ENCODE peak calls at places on chromosomes 12 and 14, in ten cellular contexts. Z is effector CD8-positive, alpha-beta T cell; B is AG04450; K is tibial nerve; Y is aorta; P is mesothelial cell of epicardium; C is skeletal muscle cell; R is NAMALWA; N is posterior cingulate gyrus; V is activated T-helper 1 cell treated with Interleukin-2 at 50 U/mL for 16 hours. T is an unnamed sample.

GRCh38 chr12:69396041-69396440 is 36.5 kb downstream of the YEATS4 start:
- DNase-seq in N (no peak), Y (no peak), R (no peak), V (no peak), C (no peak), B (no peak), K (no peak), Z (no peak), P (no peak), T (no peak)

GRCh38 chr12:127548123-127548553 is 718.8 kb upstream of the TMEM132C start:
- DNase-seq in R (no peak), B (no peak), C (peak), Z (no peak), Y (no peak), N (no peak), V (no peak), P (no peak), K (no peak), T (no peak)

GRCh38 chr12:118058881-118059644 is 1.9 kb downstream of the WSB2 start:
- DNase-seq in N (no peak), R (no peak), V (no peak), K (no peak), P (no peak), Y (no peak), B (no peak), Z (no peak), C (no peak), T (no peak)

GRCh38 chr12:10497602-10498001 is 8.1 kb upstream of the EIF2S3B start:
- DNase-seq in Y (no peak), K (no peak), B (no peak), N (no peak), V (no peak), R (no peak), Z (peak), C (no peak), P (no peak), T (no peak)

GRCh38 chr14:84655014-84655413 is 874.9 kb upstream of the FLRT2 start:
- DNase-seq in K (no peak), Z (no peak), V (no peak), C (no peak), B (no peak), P (no peak), R (no peak), Y (no peak), N (no peak), T (no peak)

GRCh38 chr14:90750701-90751100 is 65.5 kb downstream of the TTC7B start:
- DNase-seq in V (no peak), C (no peak), Z (no peak), K (no peak), B (no peak), P (no peak), N (no peak), R (no peak), Y (no peak), T (no peak)

GRCh38 chr14:69088523-69089445 is 64.1 kb downstream of the DCAF5 start:
- DNase-seq in P (no peak), Y (no peak), N (no peak), V (no peak), Z (no peak), R (no peak), B (no peak), K (no peak), C (no peak), T (no peak)

GRCh38 chr12:106149096-106149784 is 10.5 kb upstream of the NUAK1 start:
- DNase-seq in Z (no peak), C (no peak), K (no peak), Y (no peak), N (no peak), B (no peak), P (no peak), V (no peak), R (peak), T (peak)

GRCh38 chr14:87059060-87059827 is 933.7 kb downstream of the GALC start:
- DNase-seq in K (no peak), C (no peak), Y (no peak), N (no peak), R (no peak), B (no peak), Z (no peak), P (no peak), V (no peak), T (no peak)

GRCh38 chr12:122079532-122080081 is 1.1 kb downstream of the MLXIP start:
- DNase-seq in C (no peak), Y (peak), V (no peak), R (peak), Z (no peak), N (no peak), P (no peak), K (no peak), B (no peak), T (no peak)

GRCh38 chr14:69685217-69685616 is 73.8 kb downstream of the SUSD6 start:
- DNase-seq in N (no peak), C (no peak), Y (no peak), K (no peak), P (no peak), B (no peak), V (peak), R (no peak), Z (no peak), T (no peak)

GRCh38 chr14:97138801-97139200 is 341.6 kb downstream of the VRK1 start:
- DNase-seq in P (no peak), N (no peak), V (no peak), Y (no peak), R (no peak), K (no peak), Z (no peak), B (no peak), C (no peak), T (no peak)

GRCh38 chr12:47813491-47814196 is 6.1 kb downstream of the HDAC7 start:
- DNase-seq in Y (peak), B (no peak), N (no peak), K (no peak), C (no peak), V (no peak), P (no peak), R (peak), Z (no peak), T (no peak)

GRCh38 chr14:49545071-49545470 is 41.1 kb downstream of the RPS29 start:
- DNase-seq in C (no peak), P (no peak), Y (no peak), B (no peak), R (no peak), K (no peak), Z (no peak), V (no peak), N (no peak), T (no peak)

GRCh38 chr12:49776413-49776812 is 35.1 kb downstream of the TMBIM6 start:
- DNase-seq in V (peak), Y (peak), N (peak), R (peak), B (peak), K (peak), P (no peak), Z (peak), C (peak), T (peak)

GRCh38 chr12:83826112-83826511 is 1086.5 kb downstream of the SLC6A15 start:
- DNase-seq in N (peak), K (no peak), Y (no peak), P (no peak), Z (no peak), C (no peak), V (no peak), B (no peak), R (peak), T (no peak)

GRCh38 chr12:59874781-59875180 is 279.0 kb downstream of the SLC16A7 start:
- DNase-seq in C (no peak), N (no peak), Y (no peak), Z (no peak), R (peak), B (no peak), K (no peak), P (no peak), V (no peak), T (no peak)

GRCh38 chr12:42981379-42981778 is 391.8 kb upstream of the PRICKLE1 start:
- DNase-seq in K (no peak), P (no peak), R (no peak), Y (no peak), V (no peak), C (no peak), Z (no peak), B (no peak), N (no peak), T (no peak)

GRCh38 chr14:34204774-34205173 is 253.9 kb upstream of the EGLN3 start:
- DNase-seq in C (no peak), B (no peak), Y (no peak), K (no peak), V (no peak), P (no peak), Z (no peak), N (no peak), R (no peak), T (no peak)

GRCh38 chr12:28114488-28114887 is 75.8 kb upstream of the CCDC91 start:
- DNase-seq in R (no peak), Y (no peak), C (no peak), B (no peak), P (no peak), Z (no peak), K (no peak), V (no peak), N (no peak), T (no peak)

GRCh38 chr12:118059645-118060275 is 1.2 kb downstream of the WSB2 start:
- DNase-seq in P (no peak), K (no peak), Y (no peak), V (no peak), B (no peak), Z (no peak), C (no peak), N (no peak), R (no peak), T (peak)

GRCh38 chr14:94775875-94776217 is 5.9 kb upstream of the GSC start:
- DNase-seq in N (no peak), V (no peak), Y (no peak), K (no peak), C (no peak), Z (no peak), P (no peak), B (no peak), R (no peak), T (no peak)

GRCh38 chr12:40583743-40584142 is 108.5 kb upstream of the CNTN1 start:
- DNase-seq in C (no peak), B (no peak), K (no peak), Y (no peak), N (no peak), P (no peak), V (no peak), R (no peak), Z (no peak), T (no peak)

GRCh38 chr12:43132291-43132690 is 419.7 kb downstream of the ADAMTS20 start:
- DNase-seq in P (no peak), R (no peak), B (no peak), Z (no peak), Y (no peak), N (no peak), K (no peak), V (no peak), C (no peak), T (no peak)

GRCh38 chr12:74581439-74581838 is 43.8 kb downstream of the ATXN7L3B start:
- DNase-seq in K (no peak), V (no peak), N (no peak), Z (no peak), C (no peak), R (no peak), B (no peak), P (no peak), Y (no peak), T (no peak)

GRCh38 chr12:102958073-102958829 is 777 bp downstream of the ASCL1 start:
- DNase-seq in Z (no peak), Y (no peak), C (no peak), N (peak), V (no peak), R (no peak), K (no peak), B (no peak), P (no peak), T (no peak)

GRCh38 chr12:72982351-72982750 is 710.2 kb downstream of the TRHDE start:
- DNase-seq in N (no peak), Y (no peak), P (no peak), K (no peak), R (no peak), V (no peak), C (no peak), B (no peak), Z (no peak), T (no peak)

GRCh38 chr12:95116773-95117172 is 43.4 kb upstream of the NR2C1 start:
- DNase-seq in Z (no peak), P (no peak), N (no peak), Y (no peak), C (no peak), B (no peak), K (no peak), R (no peak), V (no peak), T (no peak)

GRCh38 chr12:74538491-74539258 is 1.0 kb downstream of the ATXN7L3B start:
- DNase-seq in B (no peak), R (peak), Y (no peak), P (no peak), C (no peak), N (no peak), V (peak), Z (peak), K (no peak), T (no peak)

GRCh38 chr12:5756443-5756842 is 188.6 kb downstream of the ANO2 start:
- DNase-seq in K (no peak), B (no peak), V (no peak), R (no peak), C (no peak), N (no peak), Y (no peak), Z (no peak), P (no peak), T (no peak)

GRCh38 chr12:95767703-95768102 is 22.9 kb downstream of the NTN4 start:
- DNase-seq in B (no peak), K (no peak), V (no peak), P (no peak), Z (no peak), R (no peak), Y (no peak), C (no peak), N (no peak), T (no peak)

GRCh38 chr12:132700212-132700913 is 10.3 kb upstream of the PGAM5 start:
- DNase-seq in B (no peak), Z (no peak), R (peak), K (no peak), N (no peak), P (no peak), C (no peak), Y (no peak), V (no peak), T (no peak)

GRCh38 chr12:102528111-102528510 is 47.7 kb upstream of the IGF1 start:
- DNase-seq in P (no peak), B (no peak), Z (no peak), N (no peak), V (no peak), R (no peak), Y (no peak), C (no peak), K (no peak), T (no peak)

GRCh38 chr12:59929091-59929490 is 333.3 kb downstream of the SLC16A7 start:
- DNase-seq in K (no peak), C (peak), N (no peak), Z (no peak), P (no peak), Y (no peak), B (no peak), R (no peak), V (no peak), T (no peak)

GRCh38 chr14:98984719-98985041 is 287.3 kb downstream of the BCL11B start:
- DNase-seq in R (no peak), B (no peak), K (no peak), V (peak), N (no peak), C (no peak), Y (peak), Z (peak), P (no peak), T (no peak)

GRCh38 chr12:132310181-132311040 is 19.0 kb downstream of the GALNT9 start:
- DNase-seq in N (no peak), P (no peak), R (no peak), B (no peak), K (no peak), Z (no peak), Y (peak), V (no peak), C (no peak), T (peak)

GRCh38 chr14:102774391-102775153 is 2.7 kb upstream of the TRAF3 start:
- DNase-seq in V (peak), R (peak), P (no peak), N (peak), Y (peak), B (no peak), Z (peak), K (no peak), C (peak), T (peak)

GRCh38 chr12:84128117-84128991 is 784.2 kb downstream of the SLC6A15 start:
- DNase-seq in R (no peak), V (no peak), Z (no peak), K (no peak), B (no peak), N (no peak), Y (no peak), P (no peak), C (no peak), T (no peak)

GRCh38 chr14:103832046-103832445 is 15.3 kb downstream of the PPP1R13B start:
- DNase-seq in Y (no peak), P (no peak), B (no peak), K (no peak), C (no peak), N (no peak), R (no peak), V (no peak), Z (no peak), T (no peak)

GRCh38 chr14:102088012-102088792 is 1.4 kb upstream of the HSP90AA1 start:
- DNase-seq in Z (peak), Y (peak), N (peak), C (no peak), P (no peak), V (peak), R (peak), K (peak), B (no peak), T (no peak)

T was measured in hippocampal formation.